ENCODE peak calls at places on chromosome 9, in six cellular contexts. B is HCT116, M is spleen, W is stomach, E is H1, N is suprapubic skin. I is an unnamed sample.

GRCh38 chr9:129252937-129253819 is 75.1 kb upstream of the IER5L start:
- DNase-seq in B (no peak), M (peak; percentile 62), W (no peak), E (no peak), N (no peak), I (no peak)

GRCh38 chr9:114163517-114163924 is 8.2 kb downstream of the COL27A1 start:
- DNase-seq in B (no peak), M (no peak), W (peak; percentile 46), E (no peak), N (no peak), I (no peak)

GRCh38 chr9:88947581-88948573 is 43.4 kb upstream of the S1PR3 start:
- DNase-seq in B (no peak), M (no peak), W (no peak), E (no peak), N (no peak), I (no peak)

GRCh38 chr9:76886318-76886717 is 19.6 kb downstream of the PRUNE2 start:
- DNase-seq in B (no peak), M (no peak), W (no peak), E (no peak), N (no peak), I (no peak)

GRCh38 chr9:17531642-17532254 is 47.1 kb upstream of the SH3GL2 start:
- DNase-seq in B (peak; percentile 10), M (no peak), W (peak; percentile 61), E (no peak), N (no peak), I (peak; percentile 11)

GRCh38 chr9:40884072-40884901 is 244.2 kb downstream of the FOXD4L6 start:
- DNase-seq in B (no peak), M (peak; percentile 77), W (no peak), E (no peak), N (peak; percentile 78), I (no peak)

GRCh38 chr9:12798066-12798770 is 23.4 kb downstream of the LURAP1L start:
- DNase-seq in B (no peak), M (no peak), W (no peak), E (no peak), N (no peak), I (no peak)

GRCh38 chr9:125739442-125739841 is 7.7 kb upstream of the PBX3 start:
- DNase-seq in B (no peak), M (no peak), W (no peak), E (no peak), N (no peak), I (no peak)

GRCh38 chr9:120353501-120353900 is 226.5 kb downstream of the CDK5RAP2 start:
- DNase-seq in B (no peak), M (no peak), W (no peak), E (no peak), N (no peak), I (no peak)

GRCh38 chr9:37264539-37264938 is 144.2 kb downstream of the ZCCHC7 start:
- DNase-seq in B (no peak), M (no peak), W (no peak), E (no peak), N (no peak), I (no peak)

GRCh38 chr9:37676411-37676830 is 25.7 kb downstream of the FRMPD1 start:
- DNase-seq in B (no peak), M (no peak), W (no peak), E (no peak), N (no peak), I (no peak)

GRCh38 chr9:546797-547223 is 294.7 kb upstream of the DMRT1 start:
- DNase-seq in B (no peak), M (no peak), W (no peak), E (no peak), N (no peak), I (no peak)

GRCh38 chr9:72228282-72228681 is 79.0 kb downstream of the GDA start:
- DNase-seq in B (no peak), M (no peak), W (no peak), E (no peak), N (no peak), I (no peak)

GRCh38 chr9:126611188-126611587 is 2.5 kb upstream of the LMX1B start:
- DNase-seq in B (no peak), M (no peak), W (no peak), E (no peak), N (no peak), I (no peak)

GRCh38 chr9:19117039-19117716 is 10.1 kb downstream of the PLIN2 start:
- DNase-seq in B (no peak), M (no peak), W (no peak), E (no peak), N (peak; percentile 18), I (no peak)

GRCh38 chr9:36818965-36819870 is 214.8 kb downstream of the PAX5 start:
- DNase-seq in B (no peak), M (peak; percentile 65), W (no peak), E (no peak), N (no peak), I (no peak)

GRCh38 chr9:36969216-36969771 is 64.8 kb downstream of the PAX5 start:
- DNase-seq in B (no peak), M (no peak), W (no peak), E (no peak), N (no peak), I (no peak)

DNA sequence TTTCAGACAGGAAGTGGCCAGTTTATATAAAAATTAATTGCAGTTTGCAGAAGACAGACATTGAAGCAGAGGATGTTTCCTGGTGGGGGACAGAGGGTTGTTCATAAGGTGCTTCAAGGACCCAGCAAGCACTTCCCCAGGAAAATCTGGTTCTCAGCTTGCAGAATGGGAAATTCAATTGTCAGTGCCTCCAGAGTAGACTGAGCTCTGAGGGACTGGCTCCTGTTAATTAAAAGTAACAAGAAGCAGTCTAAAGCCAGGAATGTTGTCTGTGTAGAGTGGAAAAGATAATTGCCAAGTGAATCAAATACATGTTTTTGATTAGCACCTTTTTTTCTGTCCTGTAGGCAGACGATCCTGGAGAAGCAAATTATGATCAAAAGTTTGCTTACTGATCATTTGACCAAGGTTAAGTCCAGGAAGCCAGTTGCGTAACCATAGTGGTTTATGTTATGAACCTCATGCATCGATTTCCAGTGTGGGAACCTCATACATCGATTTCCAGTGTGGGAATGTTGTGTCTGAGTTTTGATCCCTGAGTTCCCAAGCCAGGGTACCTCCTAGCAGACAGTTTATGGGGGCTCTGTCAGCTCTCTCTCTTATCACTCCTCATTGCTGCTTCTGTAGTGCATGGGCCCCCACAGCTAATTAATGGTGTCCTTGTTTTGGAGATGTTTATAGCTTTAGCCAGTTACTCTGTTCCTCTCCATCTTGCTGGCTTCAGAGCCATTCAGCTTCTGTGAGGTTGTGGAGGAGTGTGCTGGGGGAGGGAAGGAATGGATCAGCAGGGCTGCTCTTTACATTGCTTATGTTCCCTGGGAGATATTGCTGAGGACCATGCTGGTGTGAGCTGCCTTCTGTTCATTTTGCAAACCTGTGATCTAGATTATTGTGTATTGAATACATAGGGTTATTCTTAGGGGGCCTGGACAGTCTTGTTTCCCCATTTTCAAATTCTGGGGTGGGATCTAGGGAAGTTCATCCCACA is 17.1 kb downstream of the MSANTD3 start:
- DNase-seq in B (no peak), M (no peak), W (no peak), E (no peak), N (no peak), I (no peak)
- TF ChIP-seq POLR2AphosphoS5 in B (no peak), M (no peak), W (no peak), E (no peak), N (no peak), I (no peak)

DNA sequence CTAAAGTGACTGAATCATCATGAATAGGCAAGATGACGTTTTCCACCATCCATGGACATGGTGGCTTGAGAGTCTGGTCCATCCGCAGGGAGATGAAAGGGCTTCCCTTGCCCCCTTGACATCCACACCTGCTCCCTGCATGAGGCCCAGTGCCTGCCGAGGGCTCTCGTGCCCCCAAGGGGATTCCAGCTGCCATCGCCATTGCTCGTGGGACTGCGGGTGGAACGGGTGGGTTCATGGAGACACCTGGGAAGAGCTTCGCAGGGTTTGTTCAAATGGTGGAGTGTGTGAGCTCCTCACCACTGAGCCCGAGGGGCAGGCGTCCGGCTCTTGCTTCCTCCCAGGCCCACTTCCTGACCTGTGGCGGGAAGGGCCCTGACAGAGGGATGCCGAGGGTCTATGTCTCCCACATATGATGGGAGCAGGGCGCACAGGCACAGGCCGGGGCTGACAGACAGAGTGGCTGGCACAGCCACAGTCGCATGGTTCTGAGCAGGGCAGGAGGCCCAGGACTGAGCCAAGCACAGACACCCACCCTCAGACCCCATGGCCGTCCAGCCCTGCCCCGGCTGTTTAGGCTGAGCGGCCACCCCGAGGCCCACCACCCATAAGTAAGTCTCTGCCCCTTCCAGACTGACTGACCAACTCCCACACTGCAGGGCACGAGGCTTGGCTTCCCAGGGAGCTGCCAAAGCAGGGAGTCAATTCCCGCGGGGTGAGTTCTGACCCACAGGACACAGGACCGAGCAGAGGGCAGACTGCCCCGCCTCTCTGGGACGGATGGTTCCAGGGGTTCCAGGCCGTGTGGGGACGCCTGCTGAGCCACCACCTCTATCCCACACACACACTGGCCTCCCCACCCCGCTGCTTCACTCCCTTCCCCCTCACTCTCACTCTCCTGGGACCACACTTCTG is 70.0 kb upstream of the PPP1R26 start:
- DNase-seq in B (no peak), M (no peak), W (no peak), E (no peak), N (no peak), I (no peak)
- TF ChIP-seq POLR2AphosphoS5 in B (no peak), M (no peak), W (no peak), E (no peak), N (no peak), I (no peak)

DNA sequence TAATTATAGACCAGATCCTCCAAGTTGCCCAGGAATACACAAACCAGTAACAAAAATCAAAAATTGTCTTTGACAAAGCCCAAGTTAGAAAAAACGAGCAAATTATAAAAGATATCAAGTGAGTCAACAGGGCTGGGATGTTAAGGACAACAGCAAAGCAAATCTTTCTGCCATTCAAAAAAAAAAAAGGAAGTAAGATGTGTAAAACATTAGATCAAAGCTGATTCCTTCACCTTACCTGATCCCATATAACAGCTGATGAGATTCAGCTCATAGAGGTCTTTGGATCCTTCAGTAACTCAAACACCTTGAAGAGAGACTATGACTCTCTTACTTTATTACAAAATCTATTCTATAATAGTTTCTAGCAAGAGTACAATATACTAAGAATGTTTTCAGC is 100.9 kb downstream of the STRBP start:
- DNase-seq in B (no peak), M (no peak), W (no peak), E (no peak), N (no peak), I (no peak)
- TF ChIP-seq POLR2AphosphoS5 in B (no peak), M (no peak), W (no peak), E (no peak), N (no peak), I (no peak)

GRCh38 chr9:103798620-103799019 is 295.5 kb upstream of the SMC2 start:
- DNase-seq in B (no peak), M (no peak), W (no peak), E (no peak), N (no peak), I (peak; percentile 5)

GRCh38 chr9:103804077-103804735 is 289.9 kb upstream of the SMC2 start:
- DNase-seq in B (no peak), M (no peak), W (no peak), E (no peak), N (no peak), I (no peak)

GRCh38 chr9:103803245-103803644 is 290.9 kb upstream of the SMC2 start:
- DNase-seq in B (no peak), M (no peak), W (no peak), E (no peak), N (no peak), I (no peak)

GRCh38 chr9:103799959-103800358 is 294.1 kb upstream of the SMC2 start:
- DNase-seq in B (no peak), M (no peak), W (no peak), E (no peak), N (no peak), I (no peak)

DNA sequence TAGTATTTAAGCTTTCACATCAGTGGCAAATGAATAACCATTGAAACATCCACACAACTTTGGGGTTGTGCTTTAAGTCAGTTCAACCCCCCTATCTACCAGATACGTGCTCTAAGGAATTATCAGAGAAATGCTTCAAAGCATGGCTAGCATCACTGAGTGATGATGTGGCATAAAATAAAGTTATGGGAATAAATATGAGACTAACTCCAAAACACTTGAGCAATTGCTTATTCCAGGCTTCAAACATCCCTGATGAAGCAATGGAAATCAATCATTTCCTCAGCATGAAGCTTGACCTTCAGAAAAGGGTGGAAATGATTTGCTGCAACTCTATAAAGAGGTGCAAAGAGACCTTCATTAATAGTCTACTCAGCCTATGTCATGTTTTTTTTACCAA is 292.0 kb upstream of the SMC2 start:
- DNase-seq in B (no peak), M (no peak), W (no peak), E (no peak), N (no peak), I (no peak)
- TF ChIP-seq POLR2AphosphoS5 in B (no peak), M (no peak), W (no peak), E (no peak), N (no peak), I (no peak)